ENCODE peak calls at places on chromosomes 3 and 15, in four cellular contexts. N is GM23248, I is GM23338, P is neural progenitor cell. H is an unnamed sample.

GRCh38 chr15:52805351-52806283 is 15.5 kb upstream of the ONECUT1 start:
- DNase-seq in N (peak; percentile 32), I (peak; percentile 88), P (peak; percentile 87), H (no peak)

GRCh38 chr3:86563358-86563970 is 427.5 kb downstream of the VGLL3 start:
- DNase-seq in N (peak; percentile 67), I (peak; percentile 88), P (peak; percentile 76), H (peak; percentile 59)

GRCh38 chr3:50671331-50671730 is 3.4 kb upstream of the DOCK3 start:
- DNase-seq in N (peak; percentile 98), I (no peak), P (no peak), H (no peak)

GRCh38 chr3:135887220-135887619 is 78.3 kb upstream of the PPP2R3A start:
- DNase-seq in N (peak; percentile 87), I (no peak), P (no peak), H (no peak)

GRCh38 chr15:61038387-61038786 is 190.7 kb downstream of the RORA start:
- DNase-seq in N (peak; percentile 26), I (no peak), P (no peak), H (no peak)

GRCh38 chr15:44779761-44780160 is 43.4 kb downstream of the TRIM69 start:
- DNase-seq in N (no peak), I (no peak), P (no peak), H (no peak)

GRCh38 chr3:111385971-111386495 is 156.0 kb upstream of the CD96 start:
- DNase-seq in N (no peak), I (no peak), P (no peak), H (no peak)

GRCh38 chr3:55272031-55272645 is 215.0 kb downstream of the WNT5A start:
- DNase-seq in N (peak; percentile 21), I (no peak), P (no peak), H (no peak)

GRCh38 chr3:108222813-108223307 is 636 bp upstream of the IFT57 start:
- DNase-seq in N (peak; percentile 44), I (peak; percentile 6), P (peak; percentile 72), H (peak; percentile 14)

GRCh38 chr3:36911990-36912804 is 32.7 kb downstream of the TRANK1 start:
- DNase-seq in N (peak; percentile 66), I (no peak), P (no peak), H (peak; percentile 92)

GRCh38 chr3:178063475-178063874 is 472.8 kb upstream of the KCNMB2 start:
- DNase-seq in N (peak; percentile 84), I (no peak), P (no peak), H (peak; percentile 30)

GRCh38 chr15:74384566-74385441 is 17.4 kb upstream of the CYP11A1 start:
- DNase-seq in N (peak; percentile 69), I (no peak), P (no peak), H (peak; percentile 89)

GRCh38 chr15:64842986-64843561 is 1.4 kb downstream of the PLEKHO2 start:
- DNase-seq in N (peak; percentile 81), I (no peak), P (no peak), H (no peak)

GRCh38 chr15:45377630-45378148 is 655 bp downstream of the GATM start:
- DNase-seq in N (peak; percentile 17), I (peak; percentile 52), P (peak; percentile 41), H (no peak)

GRCh38 chr3:116433552-116433951 is 11.7 kb downstream of the LSAMP start:
- DNase-seq in N (no peak), I (peak; percentile 65), P (no peak), H (no peak)

GRCh38 chr3:178097576-178097975 is 438.7 kb upstream of the KCNMB2 start:
- DNase-seq in N (peak; percentile 80), I (no peak), P (no peak), H (no peak)

GRCh38 chr3:9316881-9317341 is 45.9 kb upstream of the THUMPD3 start:
- DNase-seq in N (peak; percentile 76), I (peak; percentile 60), P (peak; percentile 83), H (no peak)

GRCh38 chr3:128804017-128804816 is 75.2 kb upstream of the ACAD9 start:
- DNase-seq in N (peak; percentile 47), I (peak; percentile 63), P (no peak), H (peak; percentile 89)

GRCh38 chr3:182165234-182165633 is 453.5 kb downstream of the SOX2 start:
- DNase-seq in N (no peak), I (no peak), P (no peak), H (no peak)

GRCh38 chr3:118827446-118827845 is 207.2 kb downstream of the IGSF11 start:
- DNase-seq in N (no peak), I (no peak), P (no peak), H (no peak)

GRCh38 chr3:10189557-10190374 is 25.0 kb downstream of the IRAK2 start:
- DNase-seq in N (peak; percentile 81), I (no peak), P (no peak), H (peak; percentile 82)

GRCh38 chr3:13866406-13866965 is 13.4 kb downstream of the WNT7A start:
- DNase-seq in N (no peak), I (no peak), P (no peak), H (no peak)

GRCh38 chr3:195079636-195080035 is 191.3 kb downstream of the XXYLT1 start:
- DNase-seq in N (peak; percentile 8), I (no peak), P (no peak), H (no peak)

GRCh38 chr15:48168626-48169025 is 9.5 kb downstream of the MYEF2 start:
- DNase-seq in N (no peak), I (no peak), P (no peak), H (no peak)

GRCh38 chr3:58627580-58627894 is 39.0 kb downstream of the FAM3D start:
- DNase-seq in N (no peak), I (no peak), P (no peak), H (no peak)

GRCh38 chr3:115086379-115086778 is 60.7 kb downstream of the ZBTB20 start:
- DNase-seq in N (no peak), I (no peak), P (no peak), H (no peak)

GRCh38 chr3:100150583-100150982 is 36.3 kb upstream of the FILIP1L start:
- DNase-seq in N (peak; percentile 71), I (no peak), P (no peak), H (no peak)

GRCh38 chr3:135581806-135582205 is 383.7 kb upstream of the PPP2R3A start:
- DNase-seq in N (no peak), I (no peak), P (no peak), H (no peak)

GRCh38 chr3:133859381-133860245 is 36.1 kb downstream of the RAB6B start:
- DNase-seq in N (no peak), I (no peak), P (no peak), H (no peak)

GRCh38 chr3:8499181-8499611 is 2.4 kb upstream of the LMCD1 start:
- DNase-seq in N (no peak), I (peak; percentile 79), P (peak; percentile 90), H (no peak)

GRCh38 chr3:70776081-70776480 is 463.6 kb upstream of the MDFIC2 start:
- DNase-seq in N (no peak), I (no peak), P (no peak), H (no peak)

GRCh38 chr3:115790759-115791158 is 167.4 kb downstream of the GAP43 start:
- DNase-seq in N (peak; percentile 98), I (no peak), P (no peak), H (no peak)

GRCh38 chr3:65398953-65399352 is 639.8 kb downstream of the MAGI1 start:
- DNase-seq in N (no peak), I (no peak), P (no peak), H (no peak)

GRCh38 chr3:12963184-12963868 is 109.9 kb downstream of the IQSEC1 start:
- DNase-seq in N (no peak), I (no peak), P (no peak), H (no peak)

GRCh38 chr15:62740141-62741004 is 302.2 kb upstream of the TPM1 start:
- DNase-seq in N (no peak), I (no peak), P (no peak), H (no peak)
- H3F3A ChIP-seq in N (peaks cover 54% of the 10 kb centered on the region), I (no peaks in the 10 kb centered on the region), P (no peaks in the 10 kb centered on the region), H (no peaks in the 10 kb centered on the region)

GRCh38 chr15:30889231-30889630 is 14.5 kb upstream of the FAN1 start:
- DNase-seq in N (no peak), I (no peak), P (no peak), H (no peak)
- TF ChIP-seq EZH2 in N (no peak), I (no peak), P (no peak), H (no peak)

GRCh38 chr3:172107403-172107802 is 68.0 kb downstream of the FNDC3B start:
- DNase-seq in N (peak; percentile 29), I (no peak), P (no peak), H (peak; percentile 99)
- H3F3A ChIP-seq in N (peaks cover 81% of the 10 kb centered on the region), I (no peaks in the 10 kb centered on the region), P (no peaks in the 10 kb centered on the region), H (peaks cover 57% of the 10 kb centered on the region)

GRCh38 chr3:52402101-52402521 is 42.8 kb downstream of the SEMA3G start:
- DNase-seq in N (no peak), I (no peak), P (no peak), H (no peak)

GRCh38 chr3:52403271-52403841 is 41.5 kb downstream of the SEMA3G start:
- DNase-seq in N (no peak), I (no peak), P (no peak), H (no peak)

GRCh38 chr3:52401551-52401950 is 43.4 kb downstream of the SEMA3G start:
- DNase-seq in N (no peak), I (no peak), P (no peak), H (no peak)

GRCh38 chr3:52403955-52404354 is 40.9 kb downstream of the SEMA3G start:
- DNase-seq in N (no peak), I (no peak), P (no peak), H (no peak)

GRCh38 chr3:52402706-52403270 is 42.1 kb downstream of the SEMA3G start:
- DNase-seq in N (no peak), I (no peak), P (no peak), H (no peak)
- TF ChIP-seq EZH2 in N (no peak), I (no peak), P (no peak), H (no peak)

DNA sequence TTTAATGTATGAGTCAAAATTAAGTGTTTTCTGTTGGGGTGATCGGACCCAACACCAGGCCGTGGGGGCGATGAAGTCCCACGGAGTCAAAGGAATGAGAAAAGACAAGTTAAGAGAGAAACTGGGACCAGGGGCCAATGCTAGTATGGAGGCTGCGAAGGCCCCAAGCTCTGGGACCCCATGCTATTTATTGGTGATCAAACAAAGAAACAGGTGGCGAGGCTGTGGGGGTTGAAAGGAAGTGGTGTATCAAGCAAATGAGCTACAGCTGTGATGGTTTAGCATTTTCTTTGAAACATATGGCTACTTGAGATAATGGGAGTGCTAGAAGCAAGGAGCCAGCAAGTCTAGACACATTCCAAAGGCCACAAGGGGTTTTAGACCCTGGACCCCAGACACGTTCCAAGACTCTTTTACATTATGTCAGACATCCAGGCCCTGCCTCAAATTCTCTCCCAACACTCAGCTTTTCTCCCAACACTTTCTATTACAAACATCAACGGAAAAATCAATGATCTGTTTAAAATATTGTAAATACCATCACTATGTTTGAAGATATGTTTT is 56.0 kb upstream of the SNRPN start:
- DNase-seq in N (no peak), I (peak; percentile 93), P (peak; percentile 70), H (no peak)
- H3F3A ChIP-seq in N (no peaks in the 10 kb centered on the region), I (no peaks in the 10 kb centered on the region), P (no peaks in the 10 kb centered on the region), H (no peaks in the 10 kb centered on the region)

GRCh38 chr3:52779411-52780297 is 2.3 kb downstream of the ITIH1 start:
- DNase-seq in N (no peak), I (no peak), P (peak; percentile 0), H (no peak)

GRCh38 chr3:52780298-52780585 is 2.8 kb downstream of the ITIH1 start:
- DNase-seq in N (no peak), I (no peak), P (peak; percentile 0), H (no peak)

GRCh38 chr3:52779011-52779410 is 1.6 kb downstream of the ITIH1 start:
- DNase-seq in N (no peak), I (no peak), P (peak; percentile 0), H (no peak)

GRCh38 chr3:52777127-52777958 is at the start of gene ITIH1:
- DNase-seq in N (no peak), I (no peak), P (peak; percentile 0), H (no peak)

GRCh38 chr3:52777959-52778805 is 783 bp downstream of the ITIH1 start:
- DNase-seq in N (no peak), I (no peak), P (peak; percentile 1), H (no peak)
- TF ChIP-seq EZH2 in N (no peak), I (no peak), P (no peak), H (no peak)